ENCODE peak calls at places on chromosomes 11 and 22, in four cellular contexts. P, Q, D and Y are unnamed samples.

GRCh38 chr11:93169950-93170561 is 27.7 kb downstream of the SLC36A4 start:
- DNase-seq in Q (no peak), D (no peak), P (peak), Y (peak)

GRCh38 chr11:64694821-64695365 is 28.1 kb downstream of the NRXN2 start:
- DNase-seq in D (no peak), Q (no peak), P (no peak), Y (no peak)

GRCh38 chr11:44630511-44631210 is 65.2 kb downstream of the CD82 start:
- DNase-seq in Q (no peak), P (no peak), D (no peak), Y (no peak)

GRCh38 chr11:13225058-13226001 is 52.3 kb upstream of the BMAL1 start:
- DNase-seq in D (no peak), P (no peak), Q (no peak), Y (no peak)

GRCh38 chr22:40107244-40107643 is 70.5 kb upstream of the TNRC6B start:
- DNase-seq in P (no peak), D (no peak), Q (no peak), Y (no peak)

GRCh38 chr11:107898270-107898669 is 30.0 kb upstream of the RAB39A start:
- DNase-seq in Q (no peak), D (no peak), P (peak), Y (peak)

GRCh38 chr22:20020533-20021195 is at the start of gene TANGO2:
- DNase-seq in Q (peak), P (peak), D (peak), Y (peak)

GRCh38 chr11:66360406-66361073 is 11.0 kb downstream of the SLC29A2 start:
- DNase-seq in P (no peak), D (no peak), Q (no peak), Y (no peak)

GRCh38 chr11:68312780-68313573 is 586 bp downstream of the LRP5 start:
- DNase-seq in P (no peak), D (no peak), Q (peak), Y (no peak)

GRCh38 chr11:27287205-27287604 is 75.8 kb downstream of the CCDC34 start:
- DNase-seq in P (no peak), D (no peak), Q (no peak), Y (no peak)

GRCh38 chr11:134519788-134520187 is 107.7 kb upstream of the B3GAT1 start:
- DNase-seq in Q (no peak), D (no peak), P (no peak), Y (no peak)

GRCh38 chr11:83566948-83567347 is 280.8 kb upstream of the CCDC90B start:
- DNase-seq in D (no peak), P (peak), Q (no peak), Y (no peak)

GRCh38 chr11:46659908-46660307 is 40.5 kb downstream of the ARHGAP1 start:
- DNase-seq in P (peak), D (no peak), Q (no peak), Y (no peak)

GRCh38 chr11:128603752-128604472 is 16.6 kb upstream of the ETS1 start:
- DNase-seq in D (no peak), P (no peak), Q (no peak), Y (no peak)

GRCh38 chr22:32389685-32390084 is 22.4 kb downstream of the RTCB start:
- DNase-seq in P (peak), Q (no peak), D (peak), Y (no peak)

GRCh38 chr11:84747871-84748270 is 879.3 kb downstream of the DLG2 start:
- DNase-seq in P (no peak), D (no peak), Q (peak), Y (no peak)

GRCh38 chr11:119773016-119773415 is 44.0 kb upstream of the NECTIN1 start:
- DNase-seq in Q (no peak), P (no peak), D (no peak), Y (no peak)

GRCh38 chr11:73227571-73228211 is 9.6 kb downstream of the P2RY2 start:
- DNase-seq in Q (no peak), D (peak), P (no peak), Y (peak)

GRCh38 chr22:27046126-27046525 is 388.7 kb downstream of the MIAT start:
- DNase-seq in D (no peak), Q (no peak), P (no peak), Y (no peak)

GRCh38 chr11:73757598-73757997 is 3.3 kb downstream of the RAB6A start:
- DNase-seq in Q (no peak), P (no peak), D (no peak), Y (no peak)

GRCh38 chr11:44698228-44698923 is 28.4 kb upstream of the TSPAN18 start:
- DNase-seq in D (no peak), P (no peak), Q (no peak), Y (no peak)

GRCh38 chr22:36253523-36254490 is 874 bp downstream of the APOL1 start:
- DNase-seq in Q (no peak), D (no peak), P (no peak), Y (peak)

GRCh38 chr22:32780726-32781310 is 20.7 kb upstream of the TIMP3 start:
- DNase-seq in D (no peak), Q (no peak), P (no peak), Y (no peak)

GRCh38 chr22:44273175-44273574 is 39.6 kb downstream of the SHISAL1 start:
- DNase-seq in D (no peak), P (no peak), Q (no peak), Y (no peak)

GRCh38 chr11:114877976-114878375 is 199.6 kb downstream of the NXPE2 start:
- DNase-seq in Q (no peak), P (no peak), D (no peak), Y (no peak)

GRCh38 chr22:38871360-38872171 is 450 bp downstream of the CBX6 start:
- DNase-seq in P (no peak), Q (peak), D (no peak), Y (no peak)

GRCh38 chr11:118660646-118661424 is 18.6 kb downstream of the TREH start:
- DNase-seq in Q (no peak), D (no peak), P (no peak), Y (no peak)

GRCh38 chr11:123357990-123358827 is 71.9 kb upstream of the GRAMD1B start:
- DNase-seq in Q (no peak), P (peak), D (no peak), Y (no peak)

GRCh38 chr11:19380375-19380774 is 139.6 kb upstream of the E2F8 start:
- DNase-seq in P (peak), D (peak), Q (no peak), Y (peak)

GRCh38 chr22:34116126-34116525 is 195.8 kb upstream of the LARGE1 start:
- DNase-seq in D (no peak), P (no peak), Q (no peak), Y (no peak)

GRCh38 chr22:46043339-46043738 is 66.4 kb upstream of the WNT7B start:
- DNase-seq in P (no peak), Q (no peak), D (no peak), Y (no peak)

GRCh38 chr11:110314366-110315095 is 18.1 kb upstream of the RDX start:
- DNase-seq in Q (no peak), D (no peak), P (no peak), Y (no peak)

GRCh38 chr11:2896047-2896446 is 10.5 kb upstream of the CDKN1C start:
- DNase-seq in D (no peak), P (no peak), Q (no peak), Y (no peak)

GRCh38 chr11:112965601-112966125 is 4.4 kb downstream of the NCAM1 start:
- DNase-seq in Q (no peak), P (no peak), D (no peak), Y (no peak)

GRCh38 chr11:13720940-13721339 is 52.5 kb downstream of the FAR1 start:
- DNase-seq in D (no peak), P (no peak), Q (no peak), Y (no peak)

GRCh38 chr11:120715239-120715638 is 203.7 kb downstream of the GRIK4 start:
- DNase-seq in D (no peak), P (no peak), Q (no peak), Y (no peak)

GRCh38 chr11:3044004-3044403 is 13.2 kb downstream of the CARS1 start:
- DNase-seq in Q (no peak), D (no peak), P (no peak), Y (no peak)

GRCh38 chr11:72421351-72421750 is 13.0 kb downstream of the CLPB start:
- DNase-seq in D (no peak), P (no peak), Q (no peak), Y (no peak)